ENCODE peak calls at places on chromosomes 3 and 15, in seven cellular contexts. U is B cell; N is aorta; T is pancreas; V is NCI-H2029; O is stimulated activated CD4-positive, alpha-beta T cell treated with anti-CD3 and anti-CD28 coated beads, Interleukin-1b, Interleukin-23, amount 100 ng/mL, for 1 hour; J is GM04504. Q is an unnamed sample.

GRCh38 chr3:132635052-132635451 is 24.6 kb downstream of the ACAD11 start:
- DNase-seq in U (no peak), N (no peak), T (no peak), V (no peak), O (no peak), J (no peak), Q (no peak)

GRCh38 chr3:42055291-42055690 is 35.9 kb upstream of the TRAK1 start:
- DNase-seq in U (no peak), N (no peak), T (no peak), V (no peak), O (no peak), J (peak), Q (no peak)

GRCh38 chr3:106880206-106880605 is 497.0 kb upstream of the CCDC54 start:
- DNase-seq in U (no peak), N (no peak), T (no peak), V (no peak), O (no peak), J (no peak), Q (no peak)

GRCh38 chr3:71710906-71711494 is 14.2 kb downstream of the EIF4E3 start:
- DNase-seq in U (no peak), N (no peak), T (no peak), V (peak), O (no peak), J (no peak), Q (no peak)

GRCh38 chr3:154310840-154311239 is 13.4 kb downstream of the DHX36 start:
- DNase-seq in U (no peak), N (no peak), T (no peak), V (no peak), O (no peak), J (no peak), Q (no peak)

GRCh38 chr3:194161181-194162045 is 25.5 kb downstream of the HES1 start:
- DNase-seq in U (no peak), N (no peak), T (peak), V (no peak), O (no peak), J (no peak), Q (no peak)

GRCh38 chr3:147816770-147817169 is 407.6 kb downstream of the ZIC1 start:
- DNase-seq in U (no peak), N (peak), T (no peak), V (peak), O (no peak), J (no peak), Q (peak)

GRCh38 chr3:127289646-127290575 is 2.1 kb upstream of the PRR20G start:
- DNase-seq in U (no peak), N (no peak), T (no peak), V (no peak), O (no peak), J (no peak), Q (no peak)

GRCh38 chr15:51076142-51076897 is 18.4 kb downstream of the TNFAIP8L3 start:
- DNase-seq in U (peak), N (no peak), T (no peak), V (no peak), O (no peak), J (no peak), Q (no peak)

GRCh38 chr15:55627730-55628368 is 39.7 kb upstream of the PYGO1 start:
- DNase-seq in U (no peak), N (no peak), T (no peak), V (no peak), O (no peak), J (peak), Q (no peak)